ENCODE peak calls at places on chromosomes 16 and 17, in six cellular contexts. R is WTC11, B is GM12878, V is HepG2, T is endothelial cell of umbilical vein, H is A549. J is an unnamed sample.

GRCh38 chr17:51590071-51590470 is 329.7 kb downstream of the UTP18 start:
- DNase-seq in V (no peak), H (no peak), R (no peak), B (no peak), T (no peak), J (no peak)

GRCh38 chr17:18319604-18320256 is 4.6 kb downstream of the SMCR8 start:
- DNase-seq in T (peak), R (peak), B (no peak), V (peak), H (peak), J (peak)

GRCh38 chr16:18800674-18801196 is 614 bp downstream of the ARL6IP1 start:
- DNase-seq in T (peak), B (no peak), V (no peak), H (no peak), R (no peak), J (peak)

GRCh38 chr16:78770353-78771091 is 671.1 kb downstream of the WWOX start:
- DNase-seq in B (no peak), T (no peak), V (peak), R (peak), H (peak), J (peak)

GRCh38 chr17:81306491-81306890 is 11.4 kb upstream of the SLC38A10 start:
- DNase-seq in T (no peak), V (no peak), H (no peak), B (no peak), R (no peak), J (no peak)

GRCh38 chr16:66161942-66162341 is 204.5 kb upstream of the CDH5 start:
- DNase-seq in H (no peak), T (no peak), B (no peak), R (no peak), V (no peak), J (peak)

GRCh38 chr17:19991252-19991885 is 13.7 kb upstream of the AKAP10 start:
- DNase-seq in R (no peak), V (no peak), B (no peak), H (no peak), T (no peak), J (no peak)

GRCh38 chr17:5049314-5049819 is 14.1 kb upstream of the SLC52A1 start:
- DNase-seq in R (no peak), T (peak), V (no peak), H (no peak), B (peak), J (no peak)

GRCh38 chr17:48546924-48547838 is 2.3 kb upstream of the HOXB2 start:
- DNase-seq in H (no peak), B (no peak), T (peak), V (no peak), R (no peak), J (no peak)

GRCh38 chr16:2366660-2367309 is 26.3 kb upstream of the ABCA3 start:
- DNase-seq in V (no peak), B (peak), T (no peak), R (no peak), H (no peak), J (no peak)

GRCh38 chr17:80477647-80478478 is 1.5 kb upstream of the NPTX1 start:
- DNase-seq in B (no peak), V (no peak), H (peak), T (peak), R (peak), J (peak)

GRCh38 chr17:18364166-18364565 is 816 bp upstream of the SHMT1 start:
- DNase-seq in T (no peak), V (no peak), R (no peak), B (no peak), H (no peak), J (no peak)

GRCh38 chr16:55475919-55476318 is 3.1 kb upstream of the MMP2 start:
- DNase-seq in V (no peak), R (no peak), H (no peak), T (no peak), B (no peak), J (no peak)

GRCh38 chr16:11061629-11062270 is 117.4 kb downstream of the CLEC16A start:
- DNase-seq in T (no peak), B (no peak), R (no peak), V (no peak), H (no peak), J (no peak)

GRCh38 chr16:4850211-4850610 is 2.9 kb downstream of the UBN1 start:
- DNase-seq in R (no peak), H (no peak), B (no peak), T (peak), V (no peak), J (no peak)

GRCh38 chr17:17512866-17513265 is 16.7 kb upstream of the RASD1 start:
- DNase-seq in T (no peak), B (no peak), R (no peak), V (no peak), H (no peak), J (no peak)

GRCh38 chr17:78865682-78866390 is 25.2 kb upstream of the USP36 start:
- DNase-seq in V (peak), B (no peak), R (peak), T (peak), H (peak), J (peak)

GRCh38 chr16:69112285-69113129 is 7.1 kb downstream of the HAS3 start:
- DNase-seq in B (no peak), T (peak), H (peak), V (peak), R (peak), J (peak)

GRCh38 chr17:1107777-1108559 is 71.8 kb downstream of the ABR start:
- DNase-seq in T (no peak), H (no peak), V (no peak), R (peak), B (no peak), J (no peak)

GRCh38 chr17:43021739-43022512 is at the start of gene VAT1:
- DNase-seq in H (peak), B (no peak), R (peak), T (peak), V (peak), J (peak)
- TF ChIP-seq CTCF in H (no peak), B (no peak), R (no peak), T (no peak), V (peak), J (no peak)

DNA sequence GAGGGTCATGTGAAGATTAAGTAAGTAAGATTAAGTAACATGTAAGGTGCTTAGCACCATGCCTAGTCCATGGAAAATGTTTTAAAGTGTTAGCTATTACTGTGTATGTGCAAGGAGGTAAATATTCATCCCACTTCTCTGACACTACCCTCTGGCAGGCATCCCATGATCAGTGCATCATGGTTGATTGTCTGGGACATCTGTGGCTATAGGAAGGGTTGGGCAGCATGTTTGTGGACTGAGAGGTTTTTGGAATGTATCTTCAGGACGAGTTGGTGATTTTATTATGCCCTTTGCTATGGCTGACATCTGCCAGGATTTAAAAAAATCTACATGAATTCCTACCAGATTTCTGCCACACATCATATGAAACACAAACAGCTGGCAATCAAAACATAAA is 6.5 kb upstream of the TAOK1 start:
- DNase-seq in H (no peak), V (no peak), R (no peak), B (no peak), T (no peak), J (no peak)
- TF ChIP-seq MAX in H (no peak), V (no peak), R (no peak), B (no peak), T (no peak), J (no peak)

DNA sequence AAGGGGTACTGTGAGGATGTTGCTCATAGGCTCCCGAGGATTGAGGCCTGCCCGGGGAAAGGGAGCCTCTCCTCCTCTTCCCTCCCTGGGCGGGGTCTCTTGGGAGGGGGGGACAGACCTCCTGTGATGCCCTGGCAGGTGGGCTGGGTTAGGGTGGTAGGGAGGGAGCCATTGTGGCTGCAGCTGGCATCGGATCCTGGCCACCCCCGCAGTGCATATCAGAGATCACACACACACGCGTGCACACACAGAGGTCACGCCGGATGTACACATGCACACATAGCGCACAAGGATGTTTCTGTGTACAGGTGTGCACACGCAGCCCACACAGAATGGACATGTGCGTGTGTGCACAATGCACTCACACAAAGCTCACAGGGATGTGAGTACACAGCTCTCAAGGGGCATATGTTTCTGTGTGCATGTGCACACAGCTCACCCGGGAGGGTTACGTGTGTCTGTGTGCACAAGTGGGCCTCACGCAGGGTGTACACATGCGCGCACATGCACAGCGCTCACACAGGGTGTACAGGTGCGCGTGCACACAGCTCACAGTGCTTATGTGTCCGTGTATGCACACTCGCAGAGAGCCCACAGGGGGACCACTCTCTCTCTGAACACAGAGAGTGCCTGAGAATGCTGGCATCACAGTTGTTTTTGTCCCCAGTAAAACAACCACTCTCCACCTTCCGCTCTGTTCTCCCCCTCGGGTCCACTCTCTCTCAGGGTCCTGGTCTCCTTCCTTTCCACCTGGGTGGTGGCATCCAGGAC is 2.4 kb downstream of the GJD3 start:
- DNase-seq in H (no peak), V (no peak), B (no peak), R (no peak), T (no peak), J (no peak)
- TF ChIP-seq CTCF in H (no peak), V (no peak), B (no peak), R (no peak), T (no peak), J (no peak)

DNA sequence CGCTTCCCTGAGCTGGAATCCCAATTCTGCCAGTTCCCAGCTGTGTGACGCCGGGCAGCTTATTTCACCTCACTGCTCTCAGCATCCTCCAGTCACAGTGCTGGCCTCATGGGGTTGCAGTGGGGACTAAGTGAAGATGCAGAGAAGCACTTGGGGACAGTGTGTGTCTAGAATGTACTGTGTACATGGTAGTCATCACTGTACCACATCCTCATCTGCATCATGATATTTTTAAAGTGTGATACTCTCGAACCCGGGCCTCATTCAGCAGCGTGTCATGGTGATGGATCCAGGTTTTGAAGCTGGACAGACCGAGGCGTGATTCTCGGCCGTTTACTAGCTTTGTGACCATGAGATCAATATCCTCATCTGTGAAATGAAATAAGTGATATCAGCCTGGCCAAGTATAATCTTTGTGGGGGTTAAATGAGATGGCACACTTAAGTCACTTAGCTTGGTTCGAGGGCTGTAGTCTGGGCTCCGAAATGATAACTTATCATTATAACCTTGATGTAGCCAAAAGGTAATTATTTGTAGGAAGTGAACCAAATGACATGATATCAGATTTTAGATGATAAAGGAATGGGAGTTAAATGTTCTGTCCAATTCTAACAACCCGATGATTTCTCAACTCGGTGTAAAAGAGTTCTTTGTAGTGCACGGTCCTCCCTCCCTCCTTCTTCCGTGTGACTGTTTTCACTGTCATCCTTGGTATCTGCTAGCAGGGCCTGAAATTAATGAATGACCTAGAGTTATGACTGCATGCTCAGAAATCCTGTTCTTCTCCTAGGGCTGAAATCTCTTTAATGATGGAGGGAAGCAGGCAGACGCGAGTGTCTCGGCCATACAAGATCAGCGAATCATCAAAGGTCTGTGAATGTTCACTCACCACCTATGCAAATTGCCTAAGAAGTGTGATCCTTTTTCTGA is 2.0 kb downstream of the KLHL36 start:
- DNase-seq in H (peak), V (peak), T (no peak), B (no peak), R (no peak), J (no peak)
- TF ChIP-seq MAX in H (no peak), V (no peak), T (no peak), B (no peak), R (no peak), J (no peak)

GRCh38 chr16:21101631-21102420 is 48.8 kb downstream of the DNAH3 start:
- DNase-seq in R (peak), T (no peak), H (peak), B (no peak), V (peak), J (peak)
- TF ChIP-seq CTCF in R (peak), T (no peak), H (peak), B (peak), V (peak), J (peak)

GRCh38 chr16:76910931-76911330 is 280.1 kb upstream of the MON1B start:
- DNase-seq in T (no peak), V (no peak), B (no peak), H (peak), R (no peak), J (peak)

GRCh38 chr16:76913046-76913445 is 277.9 kb upstream of the MON1B start:
- DNase-seq in R (no peak), V (no peak), T (no peak), B (no peak), H (no peak), J (no peak)
- TF ChIP-seq MAX in R (no peak), V (no peak), T (no peak), B (no peak), H (no peak), J (no peak)